ENCODE peak calls at places on chromosomes 5 and 9, in six cellular contexts. One of them, this sample, is unnamed.

GRCh38 chr5:132746592-132747063 is 598 bp upstream of the CCNI2 start:
- DNase-seq in GOT3: no peak
- DNase-seq in putamen: no peak
- DNase-seq in glomerular endothelial cell: no peak
- DNase-seq in GM23338: peak; percentile 91
- DNase-seq in stimulated activated CD4-positive, alpha-beta T cell treated with anti-CD3 and anti-CD28 coated beads, TNF-alpha, amount 100 ng/mL, for 24 hours: no peak
- DNase-seq in this sample: no peak

GRCh38 chr5:156295434-156295833 is 31.5 kb upstream of the SGCD start:
- DNase-seq in GM23338: no peak
- DNase-seq in glomerular endothelial cell: no peak
- DNase-seq in stimulated activated CD4-positive, alpha-beta T cell treated with anti-CD3 and anti-CD28 coated beads, TNF-alpha, amount 100 ng/mL, for 24 hours: no peak
- DNase-seq in GOT3: no peak
- DNase-seq in putamen: no peak
- DNase-seq in this sample: no peak

GRCh38 chr5:80127037-80127642 is 92.0 kb downstream of the THBS4 start:
- DNase-seq in GOT3: no peak
- DNase-seq in GM23338: no peak
- DNase-seq in stimulated activated CD4-positive, alpha-beta T cell treated with anti-CD3 and anti-CD28 coated beads, TNF-alpha, amount 100 ng/mL, for 24 hours: no peak
- DNase-seq in glomerular endothelial cell: no peak
- DNase-seq in putamen: no peak
- DNase-seq in this sample: no peak

GRCh38 chr5:169350759-169351240 is 49.9 kb upstream of the SLIT3 start:
- DNase-seq in GM23338: no peak
- DNase-seq in GOT3: peak; percentile 74
- DNase-seq in stimulated activated CD4-positive, alpha-beta T cell treated with anti-CD3 and anti-CD28 coated beads, TNF-alpha, amount 100 ng/mL, for 24 hours: no peak
- DNase-seq in putamen: no peak
- DNase-seq in glomerular endothelial cell: no peak
- DNase-seq in this sample: no peak

GRCh38 chr5:78972654-78973428 is 12.3 kb downstream of the ARSB start:
- DNase-seq in glomerular endothelial cell: peak; percentile 85
- DNase-seq in GM23338: no peak
- DNase-seq in putamen: peak; percentile 33
- DNase-seq in GOT3: no peak
- DNase-seq in stimulated activated CD4-positive, alpha-beta T cell treated with anti-CD3 and anti-CD28 coated beads, TNF-alpha, amount 100 ng/mL, for 24 hours: no peak
- DNase-seq in this sample: no peak

GRCh38 chr9:21611896-21612295 is 129.8 kb upstream of the IFNE start:
- DNase-seq in GM23338: no peak
- DNase-seq in putamen: no peak
- DNase-seq in glomerular endothelial cell: no peak
- DNase-seq in stimulated activated CD4-positive, alpha-beta T cell treated with anti-CD3 and anti-CD28 coated beads, TNF-alpha, amount 100 ng/mL, for 24 hours: no peak
- DNase-seq in GOT3: no peak
- DNase-seq in this sample: peak; percentile 65

GRCh38 chr5:68126871-68127270 is 88.7 kb upstream of the PIK3R1 start:
- DNase-seq in GOT3: no peak
- DNase-seq in glomerular endothelial cell: no peak
- DNase-seq in stimulated activated CD4-positive, alpha-beta T cell treated with anti-CD3 and anti-CD28 coated beads, TNF-alpha, amount 100 ng/mL, for 24 hours: no peak
- DNase-seq in putamen: no peak
- DNase-seq in GM23338: no peak
- DNase-seq in this sample: no peak

GRCh38 chr5:13356226-13356625 is 588.3 kb downstream of the DNAH5 start:
- DNase-seq in GOT3: no peak
- DNase-seq in putamen: no peak
- DNase-seq in glomerular endothelial cell: no peak
- DNase-seq in GM23338: no peak
- DNase-seq in stimulated activated CD4-positive, alpha-beta T cell treated with anti-CD3 and anti-CD28 coated beads, TNF-alpha, amount 100 ng/mL, for 24 hours: no peak
- DNase-seq in this sample: no peak

GRCh38 chr9:25808554-25808953 is 130.3 kb upstream of the TUSC1 start:
- DNase-seq in GM23338: no peak
- DNase-seq in glomerular endothelial cell: no peak
- DNase-seq in putamen: no peak
- DNase-seq in stimulated activated CD4-positive, alpha-beta T cell treated with anti-CD3 and anti-CD28 coated beads, TNF-alpha, amount 100 ng/mL, for 24 hours: no peak
- DNase-seq in GOT3: no peak
- DNase-seq in this sample: no peak

GRCh38 chr9:104686081-104686480 is 8.2 kb upstream of the OR13D1 start:
- DNase-seq in putamen: no peak
- DNase-seq in stimulated activated CD4-positive, alpha-beta T cell treated with anti-CD3 and anti-CD28 coated beads, TNF-alpha, amount 100 ng/mL, for 24 hours: no peak
- DNase-seq in glomerular endothelial cell: no peak
- DNase-seq in GM23338: no peak
- DNase-seq in GOT3: no peak
- DNase-seq in this sample: no peak